ENCODE peak calls at places on chromosomes 16 and 17, in six cellular contexts. F is aorta; D is CD8-positive, alpha-beta T cell; G is mesenchymal stem cell; E is heart left ventricle; P is mammary epithelial cell. R is an unnamed sample.
A peak's percentile ranks its signal among the peaks of the same experiment; 100 is the strongest.

GRCh38 chr16:11627292-11627663 is 40.6 kb upstream of the LITAF start:
- DNase-seq in G (no peak), P (peak; percentile 49), F (no peak), E (no peak), D (no peak), R (no peak)

GRCh38 chr16:29974291-29975133 is 844 bp downstream of the TAOK2 start:
- DNase-seq in D (no peak), E (peak; percentile 73), F (peak; percentile 73), P (no peak), G (peak; percentile 27), R (peak; percentile 24)

GRCh38 chr17:7806592-7806991 is 27.4 kb upstream of the KDM6B start:
- DNase-seq in F (no peak), P (no peak), G (no peak), D (no peak), E (no peak), R (no peak)

GRCh38 chr17:64245218-64246145 is 17.6 kb downstream of the TEX2 start:
- DNase-seq in F (no peak), E (no peak), P (peak; percentile 38), D (no peak), G (no peak), R (no peak)

GRCh38 chr16:23256440-23256839 is 45.7 kb upstream of the SCNN1B start:
- DNase-seq in D (no peak), E (no peak), P (peak; percentile 28), F (no peak), G (no peak), R (no peak)

GRCh38 chr17:2101448-2102257 is 46.8 kb downstream of the HIC1 start:
- DNase-seq in P (peak; percentile 87), D (peak; percentile 61), E (peak; percentile 58), G (no peak), F (no peak), R (peak; percentile 67)

GRCh38 chr16:72247821-72248253 is 75.9 kb upstream of the PMFBP1 start:
- DNase-seq in F (no peak), D (no peak), P (peak; percentile 22), G (peak; percentile 4), E (no peak), R (peak; percentile 27)

GRCh38 chr16:9476744-9477143 is 385.3 kb downstream of the HAPSTR1 start:
- DNase-seq in P (no peak), D (no peak), G (no peak), E (no peak), F (no peak), R (no peak)

GRCh38 chr17:13786000-13786598 is 184.4 kb upstream of the HS3ST3A1 start:
- DNase-seq in D (no peak), P (no peak), G (peak; percentile 21), E (no peak), F (no peak), R (no peak)

GRCh38 chr16:48609453-48610023 is 442 bp downstream of the N4BP1 start:
- DNase-seq in F (peak; percentile 90), E (peak; percentile 66), D (peak; percentile 49), P (peak; percentile 50), G (peak; percentile 63), R (peak; percentile 41)

GRCh38 chr17:50817142-50817751 is 18.1 kb upstream of the WFIKKN2 start:
- DNase-seq in E (peak; percentile 49), P (no peak), G (peak; percentile 17), D (peak; percentile 72), F (peak; percentile 89), R (no peak)

GRCh38 chr17:2137342-2138098 is 82.6 kb downstream of the HIC1 start:
- DNase-seq in E (no peak), G (peak; percentile 95), P (no peak), F (no peak), D (no peak), R (no peak)

GRCh38 chr16:78648517-78648916 is 549.1 kb downstream of the WWOX start:
- DNase-seq in P (no peak), D (no peak), F (no peak), E (peak; percentile 30), G (peak; percentile 52), R (no peak)

GRCh38 chr16:80006175-80006895 is 405.8 kb upstream of the MAF start:
- DNase-seq in D (no peak), E (peak; percentile 35), F (no peak), P (peak; percentile 49), G (peak; percentile 95), R (no peak)

GRCh38 chr17:3885970-3886369 is 6.9 kb downstream of the CAMKK1 start:
- DNase-seq in G (peak; percentile 81), F (no peak), E (no peak), D (no peak), P (no peak), R (no peak)

GRCh38 chr17:27083408-27084185 is 210.3 kb upstream of the WSB1 start:
- DNase-seq in E (no peak), D (no peak), F (no peak), P (no peak), G (no peak), R (no peak)

GRCh38 chr16:9965079-9965478 is 217.1 kb downstream of the GRIN2A start:
- DNase-seq in P (no peak), E (no peak), G (no peak), F (no peak), D (no peak), R (no peak)

GRCh38 chr17:46056800-46057304 is 57.8 kb downstream of the STH start:
- DNase-seq in G (peak; percentile 41), E (no peak), D (no peak), F (no peak), P (peak; percentile 74), R (peak; percentile 37)

GRCh38 chr17:41057547-41057946 is 2.4 kb downstream of the KRTAP2-3 start:
- DNase-seq in D (no peak), E (no peak), P (no peak), G (no peak), F (no peak), R (no peak)

GRCh38 chr17:31787857-31788570 is 71.0 kb downstream of the COPRS start:
- DNase-seq in F (peak; percentile 86), P (peak; percentile 98), G (peak; percentile 61), E (no peak), D (no peak), R (peak; percentile 54)
- H3K27ac ChIP-seq in F (peak overlapping the region; percentile 89), P (peak overlapping the region; percentile 86), G (peak overlapping the region; percentile 9), E (peak overlapping the region; percentile 76), D (no peak overlapping the region), R (peak overlapping the region; percentile 76)

DNA sequence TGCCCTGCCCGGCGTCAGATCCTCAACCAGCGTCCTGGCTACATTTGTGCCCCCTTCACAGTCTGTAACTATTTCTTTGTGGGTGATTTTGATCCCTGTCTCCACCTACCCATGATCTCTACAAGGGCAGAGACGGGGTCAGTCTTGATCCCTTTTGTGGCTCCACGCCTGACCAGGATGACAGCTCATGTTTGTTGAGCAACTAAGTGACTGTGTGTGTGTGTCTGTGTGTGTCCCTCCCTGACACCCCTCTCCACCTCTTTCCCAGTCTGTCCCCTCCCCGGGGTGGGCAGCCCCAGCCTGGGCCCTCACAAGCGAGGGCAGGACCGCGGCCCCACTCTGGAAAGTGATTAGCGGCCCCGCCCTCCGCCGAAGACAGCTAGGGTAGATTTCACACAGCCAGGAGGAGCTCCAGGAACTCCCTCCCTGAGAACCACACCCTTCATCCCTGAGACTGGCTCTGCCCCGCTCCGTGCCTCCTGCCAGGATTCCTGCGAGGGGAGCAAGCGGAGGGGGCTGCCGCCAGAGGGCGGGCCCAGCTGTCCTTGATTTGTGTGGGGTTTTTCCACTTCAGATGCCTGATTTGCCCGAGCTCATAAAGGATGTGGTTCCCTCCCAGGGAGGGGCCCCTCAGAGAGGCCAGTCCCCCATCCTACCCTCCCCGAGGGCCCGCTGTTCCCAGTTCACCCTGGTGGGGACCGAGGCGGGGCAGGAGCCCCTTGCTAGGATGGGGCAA is 5.3 kb upstream of the HS3ST6 start:
- DNase-seq in F (no peak), P (no peak), E (no peak), G (peak; percentile 62), D (peak; percentile 23), R (no peak)
- H3K4me3 ChIP-seq in F (no peak overlapping the region), P (no peak overlapping the region), E (no peak overlapping the region), G (no peak overlapping the region), D (no peak overlapping the region), R (no peak overlapping the region)

GRCh38 chr17:48121921-48122650 is 14.5 kb downstream of the SNX11 start:
- DNase-seq in E (no peak), F (no peak), P (no peak), G (no peak), D (no peak), R (no peak)
- H3K27ac ChIP-seq in E (no peak overlapping the region), F (no peak overlapping the region), P (no peak overlapping the region), G (no peak overlapping the region), D (no peak overlapping the region), R (no peak overlapping the region)

DNA sequence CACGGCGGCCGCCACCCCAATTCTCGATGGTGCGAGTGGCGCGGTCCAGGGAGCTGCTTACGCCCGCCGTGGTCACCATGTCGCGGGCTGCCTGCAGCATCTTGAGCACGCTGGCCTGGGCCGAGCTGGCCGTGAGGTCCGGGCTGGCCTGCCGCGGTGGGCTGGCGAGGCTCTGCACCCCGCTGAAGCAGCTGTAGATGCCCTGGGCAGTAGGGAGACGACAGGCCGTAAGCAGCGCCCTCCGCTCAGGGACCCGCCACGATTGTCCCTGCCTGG is 16.4 kb downstream of the GRIN2C start:
- DNase-seq in E (no peak), F (no peak), D (no peak), G (no peak), P (no peak), R (no peak)
- H3K4me3 ChIP-seq in E (peak overlapping the region; percentile 47), F (no peak overlapping the region), D (no peak overlapping the region), G (no peak overlapping the region), P (no peak overlapping the region), R (peak overlapping the region; percentile 39)

DNA sequence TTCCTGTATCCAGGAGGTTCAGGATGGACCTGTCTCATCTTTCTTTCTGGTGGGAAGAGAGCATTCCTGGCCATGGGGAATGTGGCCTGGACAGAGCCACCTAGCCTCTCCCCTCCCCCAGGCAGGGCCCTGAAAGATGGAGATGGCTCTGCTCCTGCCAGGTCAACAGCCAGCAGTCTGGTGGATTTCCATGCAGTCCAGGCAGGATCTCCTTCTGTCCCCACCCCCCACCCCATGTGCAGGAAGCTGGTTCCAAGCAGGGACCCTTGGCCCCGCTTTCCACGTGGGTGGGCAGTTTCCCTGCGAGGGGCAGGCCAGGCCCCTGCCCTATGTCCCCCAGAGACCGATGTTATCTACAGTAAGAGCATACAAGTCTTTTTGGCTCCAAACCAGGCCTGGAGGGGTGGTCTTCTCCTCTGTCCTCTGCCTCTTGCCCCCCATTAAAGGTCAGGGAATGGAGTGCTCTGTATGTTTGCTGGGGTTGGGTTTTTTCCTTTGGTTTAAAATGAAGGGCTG is 240.5 kb downstream of the SEC14L1 start:
- DNase-seq in F (no peak), E (no peak), G (no peak), D (no peak), P (no peak), R (no peak)
- H3K27ac ChIP-seq in F (no peak overlapping the region), E (peak overlapping the region; percentile 96), G (no peak overlapping the region), D (peak overlapping the region; percentile 3), P (no peak overlapping the region), R (peak overlapping the region; percentile 88)